ENCODE peak calls at places on chromosomes 13 and 19, in four cellular contexts. Q is M059J; O is RCC 7860; K is activated CD4-positive, alpha-beta memory T cell treated with anti-CD3 and anti-CD28 coated beads for 36 hours. B is an unnamed sample.

GRCh38 chr19:5803441-5803751 is 1.5 kb upstream of the NRTN start:
- DNase-seq in Q (no peak), O (no peak), K (no peak), B (no peak)

GRCh38 chr13:113468461-113469147 is 15.3 kb upstream of the ADPRHL1 start:
- DNase-seq in Q (no peak), O (no peak), K (no peak), B (no peak)

GRCh38 chr19:29845576-29846176 is 33.9 kb downstream of the CCNE1 start:
- DNase-seq in Q (peak; percentile 43), O (peak; percentile 9), K (peak; percentile 58), B (no peak)

GRCh38 chr13:28140433-28141125 is 2.2 kb downstream of the PAN3 start:
- DNase-seq in Q (no peak), O (peak; percentile 42), K (no peak), B (no peak)

GRCh38 chr13:19150712-19151228 is 30.9 kb downstream of the TUBA3C start:
- DNase-seq in Q (no peak), O (no peak), K (no peak), B (no peak)

GRCh38 chr19:46408611-46409039 is 4.7 kb downstream of the CCDC8 start:
- DNase-seq in Q (no peak), O (no peak), K (no peak), B (no peak)

GRCh38 chr19:512548-513365 is 5.5 kb downstream of the TPGS1 start:
- DNase-seq in Q (no peak), O (no peak), K (no peak), B (no peak)

GRCh38 chr19:51150627-51151026 is 8.5 kb downstream of the SIGLEC7 start:
- DNase-seq in Q (no peak), O (no peak), K (no peak), B (no peak)

GRCh38 chr19:50702870-50703829 is 16.5 kb downstream of the SHANK1 start:
- DNase-seq in Q (peak; percentile 45), O (peak; percentile 51), K (no peak), B (no peak)

GRCh38 chr13:50149932-50150331 is 134.7 kb downstream of the KCNRG start:
- DNase-seq in Q (peak; percentile 59), O (no peak), K (no peak), B (no peak)

GRCh38 chr13:56975647-56976046 is 165.1 kb upstream of the PRR20A start:
- DNase-seq in Q (no peak), O (no peak), K (no peak), B (no peak)

GRCh38 chr13:89455741-89456140 is 1784.6 kb downstream of the SLITRK5 start:
- DNase-seq in Q (no peak), O (no peak), K (no peak), B (no peak)

GRCh38 chr13:52159159-52159982 is at the start of gene NEK3:
- DNase-seq in Q (peak; percentile 51), O (peak; percentile 25), K (peak; percentile 72), B (no peak)

GRCh38 chr19:30116530-30116929 is 174.5 kb downstream of the URI1 start:
- DNase-seq in Q (no peak), O (no peak), K (no peak), B (no peak)

GRCh38 chr13:21676611-21677021 is 5.7 kb downstream of the FGF9 start:
- DNase-seq in Q (no peak), O (no peak), K (peak; percentile 60), B (no peak)

GRCh38 chr19:31255174-31255862 is 93.9 kb downstream of the TSHZ3 start:
- DNase-seq in Q (no peak), O (no peak), K (no peak), B (no peak)

GRCh38 chr19:10852098-10852800 is 4.0 kb downstream of the C19orf38 start:
- DNase-seq in Q (peak; percentile 85), O (peak; percentile 90), K (no peak), B (no peak)

GRCh38 chr19:16258440-16258903 is 60.8 kb downstream of the AP1M1 start:
- DNase-seq in Q (no peak), O (no peak), K (no peak), B (no peak)

GRCh38 chr13:93217701-93218100 is 8.9 kb upstream of the GPC6 start:
- DNase-seq in Q (no peak), O (no peak), K (no peak), B (no peak)

GRCh38 chr13:20053016-20053415 is 94.5 kb downstream of the ZMYM2 start:
- DNase-seq in Q (no peak), O (no peak), K (no peak), B (no peak)

GRCh38 chr19:38496603-38497487 is 63.4 kb downstream of the RYR1 start:
- DNase-seq in Q (no peak), O (no peak), K (no peak), B (no peak)

GRCh38 chr19:58350001-58350801 is 3.1 kb downstream of the A1BG start:
- DNase-seq in Q (no peak), O (no peak), K (no peak), B (no peak)

GRCh38 chr13:27952931-27953670 is 16.0 kb downstream of the CDX2 start:
- DNase-seq in Q (no peak), O (no peak), K (no peak), B (no peak)

GRCh38 chr19:50223439-50223716 is 20.0 kb downstream of the MYH14 start:
- DNase-seq in Q (no peak), O (no peak), K (no peak), B (no peak)

GRCh38 chr19:50492303-50493052 is 15.8 kb upstream of the GARIN5A start:
- DNase-seq in Q (no peak), O (no peak), K (peak; percentile 62), B (no peak)

GRCh38 chr13:65605386-65605785 is 1624.8 kb downstream of the PCDH9 start:
- DNase-seq in Q (no peak), O (no peak), K (no peak), B (no peak)

GRCh38 chr19:36423925-36424324 is 5.5 kb upstream of the ZFP82 start:
- DNase-seq in Q (no peak), O (no peak), K (no peak), B (no peak)

GRCh38 chr19:38142176-38143035 is 81.6 kb downstream of the DPF1 start:
- DNase-seq in Q (peak; percentile 47), O (no peak), K (peak; percentile 67), B (no peak)

GRCh38 chr13:23081246-23081645 is 99.5 kb upstream of the SGCG start:
- DNase-seq in Q (peak; percentile 54), O (no peak), K (no peak), B (no peak)

GRCh38 chr13:34459856-34460255 is 482.2 kb upstream of the NBEA start:
- DNase-seq in Q (peak; percentile 43), O (no peak), K (no peak), B (no peak)